ENCODE peak calls at places on chromosomes 12 and 14, in four cellular contexts. C, L, I and Q are unnamed samples.

GRCh38 chr12:93785262-93786010 is 108.3 kb downstream of the CRADD start:
- DNase-seq in C (peak; percentile 66), L (no peak), I (peak; percentile 84), Q (peak; percentile 40)

GRCh38 chr14:34502826-34503225 is 36.7 kb downstream of the EAPP start:
- DNase-seq in C (no peak), L (no peak), I (no peak), Q (no peak)

GRCh38 chr12:34204830-34205285 is 182.6 kb downstream of the ALG10 start:
- DNase-seq in C (no peak), L (no peak), I (no peak), Q (no peak)

GRCh38 chr12:68007023-68007422 is 17.8 kb downstream of the IFNG-AS1 start:
- DNase-seq in C (no peak), L (no peak), I (no peak), Q (no peak)

GRCh38 chr12:90245396-90245795 is 536.8 kb upstream of the ATP2B1 start:
- DNase-seq in C (no peak), L (no peak), I (no peak), Q (no peak)

GRCh38 chr12:78878447-78878846 is 13.9 kb downstream of the SYT1 start:
- DNase-seq in C (no peak), L (no peak), I (no peak), Q (no peak)

GRCh38 chr12:122457627-122458026 is 35.2 kb upstream of the CLIP1 start:
- DNase-seq in C (no peak), L (no peak), I (no peak), Q (no peak)

GRCh38 chr14:50062438-50063039 is 53.8 kb downstream of the VCPKMT start:
- DNase-seq in C (peak; percentile 63), L (no peak), I (peak; percentile 97), Q (peak; percentile 77)

GRCh38 chr12:120866143-120866542 is 38.0 kb downstream of the SPPL3 start:
- DNase-seq in C (no peak), L (no peak), I (no peak), Q (no peak)

GRCh38 chr14:20606190-20606901 is 15.2 kb upstream of the RNASE12 start:
- DNase-seq in C (peak; percentile 36), L (no peak), I (no peak), Q (no peak)

GRCh38 chr12:50637870-50638481 is 125.9 kb upstream of the ATF1 start:
- DNase-seq in C (no peak), L (no peak), I (peak; percentile 70), Q (no peak)

GRCh38 chr12:53533476-53533875 is 26.2 kb upstream of the NPFF start:
- DNase-seq in C (no peak), L (no peak), I (no peak), Q (no peak)

GRCh38 chr14:99687284-99688209 is 3.4 kb downstream of the CYP46A1 start:
- DNase-seq in C (no peak), L (no peak), I (peak; percentile 42), Q (no peak)

GRCh38 chr14:59246566-59246965 is 58.1 kb downstream of the DAAM1 start:
- DNase-seq in C (no peak), L (no peak), I (no peak), Q (no peak)

GRCh38 chr12:31521972-31522371 is 69.0 kb downstream of the DENND5B start:
- DNase-seq in C (no peak), L (peak; percentile 24), I (no peak), Q (no peak)

GRCh38 chr12:56916296-56916995 is 17.8 kb downstream of the SDR9C7 start:
- DNase-seq in C (no peak), L (no peak), I (no peak), Q (no peak)

GRCh38 chr12:20282411-20282810 is 85.9 kb upstream of the PDE3A start:
- DNase-seq in C (no peak), L (no peak), I (no peak), Q (no peak)

GRCh38 chr12:49482095-49483051 is 56.5 kb upstream of the KCNH3 start:
- DNase-seq in C (no peak), L (no peak), I (no peak), Q (no peak)

GRCh38 chr12:52023182-52023975 is 16.6 kb downstream of the TAMALIN start:
- DNase-seq in C (peak; percentile 87), L (no peak), I (peak; percentile 86), Q (peak; percentile 91)

GRCh38 chr12:52026267-52026666 is 19.5 kb downstream of the TAMALIN start:
- DNase-seq in C (no peak), L (no peak), I (no peak), Q (no peak)

GRCh38 chr12:52022841-52023181 is 16.1 kb downstream of the TAMALIN start:
- DNase-seq in C (no peak), L (no peak), I (no peak), Q (no peak)

GRCh38 chr12:52025301-52026172 is 18.8 kb downstream of the TAMALIN start:
- DNase-seq in C (peak; percentile 86), L (peak; percentile 53), I (peak; percentile 89), Q (peak; percentile 91)

DNA sequence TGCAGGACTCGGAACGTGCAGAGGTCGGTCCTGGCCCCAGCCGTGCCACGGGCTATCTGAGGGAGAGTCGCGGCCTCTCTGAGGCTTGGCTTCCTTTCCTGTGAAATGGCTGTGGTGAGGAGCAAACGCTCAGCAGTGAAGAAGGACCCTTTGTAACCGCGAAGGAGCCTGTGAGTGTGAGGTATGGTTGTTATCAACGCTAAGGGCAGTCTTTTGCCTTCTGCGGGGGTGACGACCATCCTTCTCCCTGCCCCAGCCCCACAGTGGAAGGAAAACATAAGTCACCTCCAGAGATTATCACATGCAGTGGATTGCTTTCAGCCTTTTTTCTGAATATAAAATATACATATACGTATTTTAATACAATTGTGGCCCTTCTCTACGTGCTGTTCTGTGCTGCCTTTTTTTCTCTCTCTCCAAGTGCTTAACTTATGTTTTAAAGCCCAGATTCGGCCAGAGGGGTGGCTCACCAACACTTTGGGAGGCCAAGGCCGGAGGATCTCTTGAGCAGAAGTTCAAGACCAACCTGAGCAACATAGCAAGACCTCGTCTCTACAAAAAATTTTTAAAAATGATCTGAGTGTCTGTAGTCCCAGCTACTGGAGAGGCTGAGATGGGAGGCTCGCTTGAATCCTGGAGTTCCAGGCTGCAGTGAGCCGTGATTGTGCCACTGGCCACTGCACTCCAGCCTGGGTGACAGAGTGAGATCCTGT is 17.4 kb downstream of the TAMALIN start:
- DNase-seq in C (no peak), L (no peak), I (no peak), Q (no peak)
- H3K4me3 ChIP-seq in C (no peak overlapping the region), L (peak overlapping the region; percentile 67), I (peak overlapping the region; percentile 30), Q (peak overlapping the region; percentile 10)

DNA sequence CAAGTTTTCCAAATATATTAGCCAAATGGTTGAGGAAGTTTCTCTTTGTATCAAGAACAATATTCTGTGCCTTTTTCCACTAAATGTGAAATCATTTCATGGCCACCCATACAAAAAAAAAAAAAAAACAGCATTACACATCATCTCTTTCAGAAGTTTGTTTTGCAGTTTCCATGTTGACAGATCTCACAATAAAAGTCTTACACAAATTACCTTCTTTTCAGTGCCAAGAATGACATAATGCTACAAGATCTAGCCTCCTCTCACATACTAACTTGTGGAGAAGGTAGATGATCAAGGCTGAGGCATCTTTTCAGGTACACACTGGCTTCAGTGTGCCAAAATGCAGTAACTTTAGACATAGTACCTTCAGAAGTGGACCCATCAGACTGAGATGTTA is 35.3 kb downstream of the PRKD1 start:
- DNase-seq in C (no peak), L (no peak), I (no peak), Q (no peak)
- H3K9me3 ChIP-seq in C (no peaks in the 10 kb centered on the region), L (no peaks in the 10 kb centered on the region), I (no peaks in the 10 kb centered on the region), Q (no peaks in the 10 kb centered on the region)

GRCh38 chr14:30610719-30611388 is 11.3 kb upstream of the SCFD1 start:
- DNase-seq in C (peak; percentile 77), L (peak; percentile 47), I (peak; percentile 33), Q (peak; percentile 26)
- H3K4me3 ChIP-seq in C (no peak overlapping the region), L (no peak overlapping the region), I (no peak overlapping the region), Q (no peak overlapping the region)

DNA sequence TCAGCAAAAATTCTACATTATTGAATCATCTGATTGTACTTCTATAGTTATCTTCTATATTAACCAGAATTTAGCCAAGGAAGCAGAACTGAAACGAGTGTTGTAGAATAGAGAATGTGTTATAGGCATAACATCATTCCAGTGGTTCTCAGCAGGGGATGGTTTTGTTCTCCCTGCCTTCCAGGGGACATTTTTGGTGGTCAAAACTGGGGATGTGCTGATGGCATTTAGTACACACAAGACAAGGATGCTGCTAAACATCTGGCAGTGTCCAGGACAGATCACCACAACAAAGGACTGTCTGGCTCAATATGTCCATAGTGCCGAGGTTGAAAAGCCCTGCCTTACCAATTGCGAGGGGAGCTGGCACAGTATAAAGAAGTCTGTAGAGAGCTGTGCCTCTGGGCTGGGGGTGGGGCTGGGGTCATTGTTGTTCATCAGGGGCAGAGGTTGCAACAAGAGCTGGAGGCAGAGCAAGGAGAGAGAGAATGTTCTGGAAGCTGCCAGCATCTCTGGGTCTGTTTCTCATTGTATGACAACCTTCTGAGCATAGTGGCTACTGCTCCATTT is 1472.8 kb downstream of the AACS start:
- DNase-seq in C (no peak), L (no peak), I (no peak), Q (no peak)
- H3K9me3 ChIP-seq in C (no peaks in the 10 kb centered on the region), L (peaks cover 22% of the 10 kb centered on the region), I (no peaks in the 10 kb centered on the region), Q (no peaks in the 10 kb centered on the region)

DNA sequence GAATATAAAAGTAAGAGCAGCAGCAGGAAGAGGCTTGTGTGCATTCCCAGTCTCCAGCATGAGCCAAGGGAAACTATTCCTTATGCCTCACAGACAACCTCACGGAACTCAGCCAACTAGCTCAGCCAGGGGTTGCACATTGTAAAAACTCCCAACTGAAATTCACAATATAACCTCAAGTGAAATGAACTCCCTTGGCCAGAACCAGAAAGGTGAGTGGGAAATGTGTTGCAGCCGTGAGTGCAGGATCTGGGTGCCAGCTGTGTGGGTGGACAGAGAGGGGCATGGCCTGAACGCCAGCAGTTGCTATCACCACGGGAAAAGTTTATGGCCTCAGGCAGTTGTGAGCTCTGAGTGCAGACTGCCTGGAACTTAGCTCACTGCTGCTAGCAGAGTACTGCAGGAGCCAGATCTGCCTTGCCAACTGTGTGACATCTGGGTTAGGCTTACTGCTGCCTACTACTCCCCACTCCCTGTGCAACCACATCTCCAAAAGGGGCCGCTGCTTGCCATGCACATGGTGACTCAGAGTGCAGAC is 2.3 kb upstream of the CLEC1A start:
- DNase-seq in C (no peak), L (no peak), I (no peak), Q (no peak)
- H3K4me3 ChIP-seq in C (no peak overlapping the region), L (no peak overlapping the region), I (no peak overlapping the region), Q (no peak overlapping the region)